ENCODE peak calls at places on chromosome 13, in ten cellular contexts. One of them, this sample, is unnamed. For H3K27me3, the result is how much of the 10 kb centered on the place peaks cover.

GRCh38 chr13:41603917-41604316 is 146.6 kb downstream of the RGCC start:
- DNase-seq in CD8-positive, alpha-beta memory T cell: no peak
- DNase-seq in GM23338: no peak
- DNase-seq in brain microvascular endothelial cell: peak
- DNase-seq in mammary epithelial cell: peak
- DNase-seq in tibial artery: no peak
- DNase-seq in psoas muscle: peak
- DNase-seq in CD4-positive, alpha-beta T cell: no peak
- DNase-seq in aorta: no peak
- DNase-seq in HCT116: peak
- DNase-seq in this sample: peak

GRCh38 chr13:41199526-41199925 is 5.2 kb upstream of the KBTBD7 start:
- DNase-seq in CD8-positive, alpha-beta memory T cell: no peak
- DNase-seq in GM23338: no peak
- DNase-seq in brain microvascular endothelial cell: no peak
- DNase-seq in mammary epithelial cell: no peak
- DNase-seq in tibial artery: no peak
- DNase-seq in psoas muscle: no peak
- DNase-seq in CD4-positive, alpha-beta T cell: no peak
- DNase-seq in aorta: no peak
- DNase-seq in HCT116: no peak
- DNase-seq in this sample: no peak

GRCh38 chr13:62046512-62046911 is 630.9 kb upstream of the PCDH20 start:
- DNase-seq in CD8-positive, alpha-beta memory T cell: no peak
- DNase-seq in GM23338: no peak
- DNase-seq in brain microvascular endothelial cell: no peak
- DNase-seq in mammary epithelial cell: no peak
- DNase-seq in tibial artery: no peak
- DNase-seq in psoas muscle: no peak
- DNase-seq in CD4-positive, alpha-beta T cell: no peak
- DNase-seq in aorta: no peak
- DNase-seq in HCT116: no peak
- DNase-seq in this sample: no peak

GRCh38 chr13:106440846-106441245 is 94.6 kb downstream of the EFNB2 start:
- DNase-seq in CD8-positive, alpha-beta memory T cell: no peak
- DNase-seq in GM23338: no peak
- DNase-seq in brain microvascular endothelial cell: peak
- DNase-seq in mammary epithelial cell: no peak
- DNase-seq in tibial artery: no peak
- DNase-seq in psoas muscle: no peak
- DNase-seq in CD4-positive, alpha-beta T cell: no peak
- DNase-seq in aorta: no peak
- DNase-seq in HCT116: no peak
- DNase-seq in this sample: no peak

GRCh38 chr13:38421590-38422560 is 72.2 kb downstream of the UFM1 start:
- DNase-seq in CD8-positive, alpha-beta memory T cell: no peak
- DNase-seq in GM23338: no peak
- DNase-seq in brain microvascular endothelial cell: peak
- DNase-seq in mammary epithelial cell: peak
- DNase-seq in tibial artery: no peak
- DNase-seq in psoas muscle: no peak
- DNase-seq in CD4-positive, alpha-beta T cell: no peak
- DNase-seq in aorta: no peak
- DNase-seq in HCT116: no peak
- DNase-seq in this sample: no peak

GRCh38 chr13:92951273-92951820 is 275.3 kb upstream of the GPC6 start:
- DNase-seq in CD8-positive, alpha-beta memory T cell: no peak
- DNase-seq in GM23338: no peak
- DNase-seq in brain microvascular endothelial cell: no peak
- DNase-seq in mammary epithelial cell: no peak
- DNase-seq in tibial artery: no peak
- DNase-seq in psoas muscle: no peak
- DNase-seq in CD4-positive, alpha-beta T cell: no peak
- DNase-seq in aorta: no peak
- DNase-seq in HCT116: no peak
- DNase-seq in this sample: no peak

GRCh38 chr13:26222523-26223046 is 471 bp upstream of the RNF6 start:
- DNase-seq in CD8-positive, alpha-beta memory T cell: no peak
- DNase-seq in GM23338: no peak
- DNase-seq in brain microvascular endothelial cell: no peak
- DNase-seq in mammary epithelial cell: no peak
- DNase-seq in tibial artery: no peak
- DNase-seq in psoas muscle: no peak
- DNase-seq in CD4-positive, alpha-beta T cell: no peak
- DNase-seq in aorta: no peak
- DNase-seq in HCT116: no peak
- DNase-seq in this sample: no peak

GRCh38 chr13:56773148-56773547 is 367.6 kb upstream of the PRR20A start:
- DNase-seq in CD8-positive, alpha-beta memory T cell: no peak
- DNase-seq in GM23338: no peak
- DNase-seq in brain microvascular endothelial cell: no peak
- DNase-seq in mammary epithelial cell: no peak
- DNase-seq in tibial artery: no peak
- DNase-seq in psoas muscle: no peak
- DNase-seq in CD4-positive, alpha-beta T cell: no peak
- DNase-seq in aorta: no peak
- DNase-seq in HCT116: no peak
- DNase-seq in this sample: no peak

GRCh38 chr13:42561752-42562467 is 12.0 kb upstream of the TNFSF11 start:
- DNase-seq in CD8-positive, alpha-beta memory T cell: no peak
- DNase-seq in GM23338: no peak
- DNase-seq in brain microvascular endothelial cell: peak
- DNase-seq in mammary epithelial cell: no peak
- DNase-seq in tibial artery: no peak
- DNase-seq in psoas muscle: no peak
- DNase-seq in CD4-positive, alpha-beta T cell: no peak
- DNase-seq in aorta: no peak
- DNase-seq in HCT116: no peak
- DNase-seq in this sample: no peak

GRCh38 chr13:114080739-114081561 is 51.5 kb downstream of the RASA3 start:
- DNase-seq in CD8-positive, alpha-beta memory T cell: no peak
- DNase-seq in GM23338: no peak
- DNase-seq in brain microvascular endothelial cell: no peak
- DNase-seq in mammary epithelial cell: no peak
- DNase-seq in tibial artery: peak
- DNase-seq in psoas muscle: no peak
- DNase-seq in CD4-positive, alpha-beta T cell: no peak
- DNase-seq in aorta: peak
- DNase-seq in HCT116: no peak
- DNase-seq in this sample: no peak

GRCh38 chr13:59879281-59879680 is 284.4 kb downstream of the DIAPH3 start:
- DNase-seq in CD8-positive, alpha-beta memory T cell: no peak
- DNase-seq in GM23338: no peak
- DNase-seq in brain microvascular endothelial cell: no peak
- DNase-seq in mammary epithelial cell: no peak
- DNase-seq in tibial artery: no peak
- DNase-seq in psoas muscle: no peak
- DNase-seq in CD4-positive, alpha-beta T cell: no peak
- DNase-seq in aorta: no peak
- DNase-seq in HCT116: no peak
- DNase-seq in this sample: no peak

GRCh38 chr13:36599641-36600040 is 74.2 kb upstream of the SERTM1 start:
- DNase-seq in CD8-positive, alpha-beta memory T cell: no peak
- DNase-seq in GM23338: no peak
- DNase-seq in brain microvascular endothelial cell: no peak
- DNase-seq in mammary epithelial cell: no peak
- DNase-seq in tibial artery: no peak
- DNase-seq in psoas muscle: no peak
- DNase-seq in CD4-positive, alpha-beta T cell: no peak
- DNase-seq in aorta: no peak
- DNase-seq in HCT116: no peak
- DNase-seq in this sample: no peak

GRCh38 chr13:39960206-39960605 is 304.7 kb downstream of the COG6 start:
- DNase-seq in CD8-positive, alpha-beta memory T cell: no peak
- DNase-seq in GM23338: no peak
- DNase-seq in brain microvascular endothelial cell: no peak
- DNase-seq in mammary epithelial cell: no peak
- DNase-seq in tibial artery: no peak
- DNase-seq in psoas muscle: no peak
- DNase-seq in CD4-positive, alpha-beta T cell: no peak
- DNase-seq in aorta: no peak
- DNase-seq in HCT116: no peak
- DNase-seq in this sample: no peak

GRCh38 chr13:93244918-93245280 is 18.3 kb downstream of the GPC6 start:
- DNase-seq in CD8-positive, alpha-beta memory T cell: no peak
- DNase-seq in GM23338: no peak
- DNase-seq in brain microvascular endothelial cell: no peak
- DNase-seq in mammary epithelial cell: peak
- DNase-seq in tibial artery: no peak
- DNase-seq in psoas muscle: no peak
- DNase-seq in CD4-positive, alpha-beta T cell: no peak
- DNase-seq in aorta: no peak
- DNase-seq in HCT116: no peak
- DNase-seq in this sample: no peak

GRCh38 chr13:24745516-24745860 is 18.5 kb upstream of the RNF17 start:
- DNase-seq in CD8-positive, alpha-beta memory T cell: no peak
- DNase-seq in GM23338: peak
- DNase-seq in brain microvascular endothelial cell: no peak
- DNase-seq in mammary epithelial cell: no peak
- DNase-seq in tibial artery: no peak
- DNase-seq in psoas muscle: no peak
- DNase-seq in CD4-positive, alpha-beta T cell: no peak
- DNase-seq in aorta: no peak
- DNase-seq in HCT116: no peak
- DNase-seq in this sample: no peak
- H3K27me3 ChIP-seq in CD8-positive, alpha-beta memory T cell: under half
- H3K27me3 ChIP-seq in GM23338: half or more
- H3K27me3 ChIP-seq in brain microvascular endothelial cell: under half
- H3K27me3 ChIP-seq in mammary epithelial cell: under half
- H3K27me3 ChIP-seq in tibial artery: under half
- H3K27me3 ChIP-seq in psoas muscle: half or more
- H3K27me3 ChIP-seq in CD4-positive, alpha-beta T cell: under half
- H3K27me3 ChIP-seq in aorta: under half
- H3K27me3 ChIP-seq in HCT116: under half
- H3K27me3 ChIP-seq in this sample: under half

GRCh38 chr13:28636677-28637317 is 22.1 kb upstream of the POMP start:
- DNase-seq in CD8-positive, alpha-beta memory T cell: no peak
- DNase-seq in GM23338: peak
- DNase-seq in brain microvascular endothelial cell: peak
- DNase-seq in mammary epithelial cell: peak
- DNase-seq in tibial artery: no peak
- DNase-seq in psoas muscle: no peak
- DNase-seq in CD4-positive, alpha-beta T cell: peak
- DNase-seq in aorta: no peak
- DNase-seq in HCT116: peak
- DNase-seq in this sample: peak
- H3K27me3 ChIP-seq in CD8-positive, alpha-beta memory T cell: under half
- H3K27me3 ChIP-seq in GM23338: under half
- H3K27me3 ChIP-seq in brain microvascular endothelial cell: under half
- H3K27me3 ChIP-seq in mammary epithelial cell: under half
- H3K27me3 ChIP-seq in tibial artery: under half
- H3K27me3 ChIP-seq in psoas muscle: under half
- H3K27me3 ChIP-seq in CD4-positive, alpha-beta T cell: under half
- H3K27me3 ChIP-seq in aorta: under half
- H3K27me3 ChIP-seq in HCT116: under half
- H3K27me3 ChIP-seq in this sample: under half

GRCh38 chr13:49219647-49220034 is 497 bp upstream of the MLNR start:
- DNase-seq in CD8-positive, alpha-beta memory T cell: no peak
- DNase-seq in GM23338: no peak
- DNase-seq in brain microvascular endothelial cell: no peak
- DNase-seq in mammary epithelial cell: no peak
- DNase-seq in tibial artery: no peak
- DNase-seq in psoas muscle: no peak
- DNase-seq in CD4-positive, alpha-beta T cell: no peak
- DNase-seq in aorta: no peak
- DNase-seq in HCT116: no peak
- DNase-seq in this sample: no peak
- H3K27me3 ChIP-seq in CD8-positive, alpha-beta memory T cell: under half
- H3K27me3 ChIP-seq in GM23338: half or more
- H3K27me3 ChIP-seq in brain microvascular endothelial cell: half or more
- H3K27me3 ChIP-seq in mammary epithelial cell: under half
- H3K27me3 ChIP-seq in tibial artery: under half
- H3K27me3 ChIP-seq in psoas muscle: half or more
- H3K27me3 ChIP-seq in CD4-positive, alpha-beta T cell: half or more
- H3K27me3 ChIP-seq in aorta: under half
- H3K27me3 ChIP-seq in HCT116: under half
- H3K27me3 ChIP-seq in this sample: under half

GRCh38 chr13:112131740-112132113 is 64.8 kb downstream of the SOX1 start:
- DNase-seq in CD8-positive, alpha-beta memory T cell: no peak
- DNase-seq in GM23338: no peak
- DNase-seq in brain microvascular endothelial cell: no peak
- DNase-seq in mammary epithelial cell: no peak
- DNase-seq in tibial artery: no peak
- DNase-seq in psoas muscle: no peak
- DNase-seq in CD4-positive, alpha-beta T cell: no peak
- DNase-seq in aorta: no peak
- DNase-seq in HCT116: no peak
- DNase-seq in this sample: no peak
- H3K27me3 ChIP-seq in CD8-positive, alpha-beta memory T cell: under half
- H3K27me3 ChIP-seq in GM23338: under half
- H3K27me3 ChIP-seq in brain microvascular endothelial cell: under half
- H3K27me3 ChIP-seq in mammary epithelial cell: under half
- H3K27me3 ChIP-seq in tibial artery: under half
- H3K27me3 ChIP-seq in psoas muscle: under half
- H3K27me3 ChIP-seq in CD4-positive, alpha-beta T cell: under half
- H3K27me3 ChIP-seq in aorta: under half
- H3K27me3 ChIP-seq in HCT116: under half
- H3K27me3 ChIP-seq in this sample: half or more

GRCh38 chr13:110305001-110305400 is 2.0 kb downstream of the COL4A1 start:
- DNase-seq in CD8-positive, alpha-beta memory T cell: no peak
- DNase-seq in GM23338: no peak
- DNase-seq in brain microvascular endothelial cell: no peak
- DNase-seq in mammary epithelial cell: no peak
- DNase-seq in tibial artery: no peak
- DNase-seq in psoas muscle: no peak
- DNase-seq in CD4-positive, alpha-beta T cell: no peak
- DNase-seq in aorta: no peak
- DNase-seq in HCT116: no peak
- DNase-seq in this sample: no peak
- H3K27me3 ChIP-seq in CD8-positive, alpha-beta memory T cell: under half
- H3K27me3 ChIP-seq in GM23338: under half
- H3K27me3 ChIP-seq in brain microvascular endothelial cell: under half
- H3K27me3 ChIP-seq in mammary epithelial cell: under half
- H3K27me3 ChIP-seq in tibial artery: under half
- H3K27me3 ChIP-seq in psoas muscle: half or more
- H3K27me3 ChIP-seq in CD4-positive, alpha-beta T cell: half or more
- H3K27me3 ChIP-seq in aorta: under half
- H3K27me3 ChIP-seq in HCT116: half or more
- H3K27me3 ChIP-seq in this sample: under half

DNA sequence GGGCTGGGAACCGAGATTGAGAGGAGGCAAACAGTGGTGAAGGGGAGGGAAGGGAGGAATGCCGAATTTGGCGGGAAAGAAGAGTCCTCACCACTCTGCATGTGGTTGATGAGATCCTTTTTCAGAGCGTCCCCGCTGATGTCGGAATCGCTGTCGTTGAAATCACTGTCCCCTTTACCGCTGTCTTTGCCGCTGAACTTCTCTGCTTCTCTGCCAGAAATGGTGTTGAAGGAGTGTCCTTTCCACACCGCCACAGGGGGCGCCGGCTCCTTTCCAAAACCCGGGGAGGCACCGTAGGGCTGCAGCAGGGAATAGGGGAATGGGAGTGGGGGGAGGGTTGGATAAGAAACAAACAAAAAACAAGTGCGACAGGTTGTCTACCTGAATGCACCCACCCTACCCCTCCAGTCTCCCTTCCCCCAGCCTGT is 3.1 kb downstream of the PCDH8 start:
- DNase-seq in CD8-positive, alpha-beta memory T cell: no peak
- DNase-seq in GM23338: peak
- DNase-seq in brain microvascular endothelial cell: no peak
- DNase-seq in mammary epithelial cell: no peak
- DNase-seq in tibial artery: no peak
- DNase-seq in psoas muscle: no peak
- DNase-seq in CD4-positive, alpha-beta T cell: no peak
- DNase-seq in aorta: no peak
- DNase-seq in HCT116: no peak
- DNase-seq in this sample: no peak
- H3K27me3 ChIP-seq in CD8-positive, alpha-beta memory T cell: under half
- H3K27me3 ChIP-seq in GM23338: half or more
- H3K27me3 ChIP-seq in brain microvascular endothelial cell: half or more
- H3K27me3 ChIP-seq in mammary epithelial cell: half or more
- H3K27me3 ChIP-seq in tibial artery: half or more
- H3K27me3 ChIP-seq in psoas muscle: half or more
- H3K27me3 ChIP-seq in CD4-positive, alpha-beta T cell: half or more
- H3K27me3 ChIP-seq in aorta: under half
- H3K27me3 ChIP-seq in HCT116: under half
- H3K27me3 ChIP-seq in this sample: under half

This sample was measured in PC-9.